ENCODE peak calls at places on chromosomes 11 and 22, in five cellular contexts. E is left ventricle myocardium inferior, T is OCI-LY7, Y is PC-3, I is uterus. O is an unnamed sample.

GRCh38 chr11:36306888-36307287 is 10.8 kb downstream of the PRR5L start:
- DNase-seq in E (no peak), T (no peak), Y (peak; percentile 57), I (no peak), O (no peak)

GRCh38 chr11:78574386-78575381 is at the start of gene NARS2:
- DNase-seq in E (peak; percentile 98), T (peak; percentile 96), Y (peak; percentile 99), I (peak; percentile 98), O (peak; percentile 75)

GRCh38 chr11:59883597-59883996 is 5.0 kb downstream of the OOSP3 start:
- DNase-seq in E (no peak), T (no peak), Y (no peak), I (no peak), O (no peak)

GRCh38 chr11:17673951-17674350 is 45.4 kb upstream of the MYOD1 start:
- DNase-seq in E (no peak), T (no peak), Y (peak; percentile 73), I (no peak), O (no peak)

GRCh38 chr11:55658031-55658573 is 3.9 kb upstream of the OR4C6 start:
- DNase-seq in E (no peak), T (no peak), Y (peak; percentile 60), I (no peak), O (no peak)

GRCh38 chr11:118868659-118869058 is 15.0 kb upstream of the CXCR5 start:
- DNase-seq in E (no peak), T (peak; percentile 78), Y (no peak), I (no peak), O (no peak)

GRCh38 chr22:45208993-45209838 is 31.5 kb downstream of the KIAA0930 start:
- DNase-seq in E (no peak), T (no peak), Y (peak; percentile 46), I (no peak), O (no peak)

GRCh38 chr11:113470233-113470632 is 5.0 kb downstream of the DRD2 start:
- DNase-seq in E (no peak), T (no peak), Y (no peak), I (no peak), O (no peak)

GRCh38 chr11:82450996-82451395 is 282.7 kb downstream of the FAM181B start:
- DNase-seq in E (no peak), T (no peak), Y (no peak), I (no peak), O (no peak)

GRCh38 chr22:45310331-45311032 is 748 bp downstream of the FAM118A start:
- DNase-seq in E (no peak), T (peak; percentile 40), Y (no peak), I (peak; percentile 38), O (no peak)

GRCh38 chr11:13054278-13054677 is 45.2 kb downstream of the RASSF10 start:
- DNase-seq in E (no peak), T (no peak), Y (peak; percentile 12), I (no peak), O (no peak)

GRCh38 chr11:11220786-11221185 is 132.3 kb downstream of the CSNK2A3 start:
- DNase-seq in E (no peak), T (no peak), Y (no peak), I (no peak), O (no peak)

GRCh38 chr11:20367313-20367948 is 3.9 kb downstream of the HTATIP2 start:
- DNase-seq in E (no peak), T (no peak), Y (peak; percentile 93), I (peak; percentile 74), O (peak; percentile 48)

GRCh38 chr11:123057604-123058305 is 4.2 kb downstream of the HSPA8 start:
- DNase-seq in E (no peak), T (no peak), Y (no peak), I (no peak), O (no peak)

GRCh38 chr11:69361048-69361447 is 67.1 kb downstream of the MYEOV start:
- DNase-seq in E (no peak), T (no peak), Y (no peak), I (no peak), O (no peak)

GRCh38 chr11:131910491-131911387 is 540.3 kb downstream of the NTM start:
- DNase-seq in E (no peak), T (no peak), Y (no peak), I (no peak), O (no peak)
- H3K27ac ChIP-seq in E (peak overlapping the region; percentile 48), T (no peak overlapping the region), Y (no peak overlapping the region), I (no peak overlapping the region), O (peak overlapping the region; percentile 77)

GRCh38 chr22:50628543-50629134 is 687 bp upstream of the ARSA start:
- DNase-seq in E (no peak), T (no peak), Y (no peak), I (peak; percentile 15), O (no peak)

GRCh38 chr22:50626856-50627451 is 998 bp downstream of the ARSA start:
- DNase-seq in E (no peak), T (no peak), Y (no peak), I (no peak), O (no peak)

GRCh38 chr22:50627914-50628542 is at the start of gene ARSA:
- DNase-seq in E (peak; percentile 85), T (peak; percentile 90), Y (peak; percentile 79), I (peak; percentile 81), O (no peak)

GRCh38 chr22:50626314-50626855 is 1.6 kb downstream of the ARSA start:
- DNase-seq in E (no peak), T (no peak), Y (no peak), I (no peak), O (no peak)

GRCh38 chr22:50627452-50627913 is 469 bp downstream of the ARSA start:
- DNase-seq in E (no peak), T (peak; percentile 25), Y (no peak), I (peak; percentile 38), O (no peak)
- H3K27ac ChIP-seq in E (peak overlapping the region; percentile 93), T (no peak overlapping the region), Y (no peak overlapping the region), I (peak overlapping the region; percentile 76), O (peak overlapping the region; percentile 24)

DNA sequence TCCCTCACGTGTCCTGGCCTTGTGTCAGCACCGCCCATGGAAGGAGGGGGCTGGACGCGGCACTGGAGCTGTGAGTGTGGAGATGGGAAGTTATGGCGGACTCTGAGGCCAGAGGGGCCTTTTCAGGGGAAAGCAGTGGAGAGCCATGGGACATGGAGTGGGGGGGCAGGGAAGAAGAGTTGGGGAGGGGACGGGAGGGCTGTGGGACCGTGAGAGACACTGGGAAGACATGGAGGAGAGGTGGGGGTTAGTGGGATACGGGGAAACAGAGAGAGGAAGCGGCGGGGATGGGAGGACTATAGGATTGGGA is 58.2 kb downstream of the FBXO7 start:
- DNase-seq in E (no peak), T (no peak), Y (no peak), I (no peak), O (no peak)
- H3K27ac ChIP-seq in E (peak overlapping the region; percentile 93), T (no peak overlapping the region), Y (no peak overlapping the region), I (peak overlapping the region; percentile 80), O (no peak overlapping the region)

DNA sequence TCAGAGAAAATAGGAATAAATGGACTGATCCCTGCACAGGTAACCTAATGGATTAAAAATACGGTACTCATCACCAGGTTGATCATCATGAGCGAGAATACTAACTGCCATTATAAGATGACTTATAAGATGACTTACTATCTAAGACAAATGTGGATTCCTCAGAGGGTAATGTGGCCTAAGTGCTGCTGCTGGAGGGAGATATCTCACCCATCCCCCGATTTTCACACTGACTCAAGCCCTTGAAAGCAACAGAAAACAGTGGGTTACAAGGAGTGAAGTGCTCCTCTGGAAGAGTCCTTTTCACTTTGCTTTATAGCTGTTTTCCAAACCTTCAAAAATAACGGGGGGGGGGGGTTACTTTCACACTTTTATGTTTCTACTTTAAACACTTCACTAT is 920 bp downstream of the TMEM218 start:
- DNase-seq in E (no peak), T (peak; percentile 16), Y (no peak), I (no peak), O (no peak)
- H3K27ac ChIP-seq in E (no peak overlapping the region), T (no peak overlapping the region), Y (no peak overlapping the region), I (no peak overlapping the region), O (peak overlapping the region; percentile 65)

DNA sequence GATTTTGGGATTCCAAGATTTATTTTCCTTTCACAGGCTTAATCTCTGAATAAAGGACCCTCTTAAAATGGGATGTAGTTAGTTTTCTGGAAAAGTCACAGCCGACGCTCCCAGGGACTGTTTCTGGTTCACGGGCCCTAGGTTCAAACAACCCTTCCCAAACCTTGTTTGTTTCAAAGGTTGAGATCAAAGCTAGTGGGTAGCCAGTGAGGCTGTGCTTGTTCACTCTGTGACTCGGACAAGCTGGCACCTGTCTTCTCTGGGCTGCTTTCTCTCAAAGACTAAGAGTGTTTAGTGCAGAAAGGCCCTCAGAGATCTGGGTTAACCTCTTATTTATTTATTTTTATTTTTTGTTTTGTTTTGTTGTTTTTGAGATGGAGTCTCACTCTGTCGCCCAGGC is 13.0 kb upstream of the MALAT1 start:
- DNase-seq in E (no peak), T (no peak), Y (no peak), I (peak; percentile 46), O (no peak)
- H3K27ac ChIP-seq in E (peak overlapping the region; percentile 99), T (no peak overlapping the region), Y (no peak overlapping the region), I (peak overlapping the region; percentile 97), O (peak overlapping the region; percentile 100)

O was measured in epithelial cell of prostate.